ENCODE peak calls at places on chromosome 17, in ten cellular contexts. T is AG10803, H is suprapubic skin, Y is psoas muscle, A is SK-N-SH, F is prostate gland, P is heart left ventricle, R is thyroid gland, G is upper lobe of right lung, S is OCI-LY7. E is an unnamed sample.

GRCh38 chr17:58320570-58321323 is 7.8 kb downstream of the TSPOAP1 start:
- DNase-seq in A (no peak), Y (no peak), S (no peak), P (no peak), T (no peak), F (no peak), G (peak), H (no peak), R (no peak), E (no peak)

GRCh38 chr17:15952048-15952532 is 7.2 kb downstream of the ADORA2B start:
- DNase-seq in Y (no peak), R (no peak), A (no peak), S (no peak), H (no peak), F (no peak), T (no peak), G (no peak), P (no peak), E (no peak)

GRCh38 chr17:72125742-72126141 is 4.9 kb downstream of the SOX9 start:
- DNase-seq in F (no peak), H (no peak), P (no peak), G (no peak), S (no peak), Y (no peak), T (no peak), R (no peak), A (no peak), E (no peak)

GRCh38 chr17:37568350-37569053 is 40.7 kb downstream of the SYNRG start:
- DNase-seq in G (no peak), S (no peak), P (no peak), F (no peak), R (no peak), Y (no peak), H (no peak), A (no peak), T (peak), E (no peak)

GRCh38 chr17:6780001-6780400 is 4.0 kb downstream of the FBXO39 start:
- DNase-seq in R (no peak), P (no peak), S (no peak), Y (no peak), T (no peak), G (no peak), H (no peak), F (no peak), A (no peak), E (no peak)

GRCh38 chr17:39757931-39758873 is 20.5 kb downstream of the GRB7 start:
- DNase-seq in F (no peak), T (no peak), S (peak), G (no peak), A (no peak), H (no peak), Y (no peak), R (no peak), P (no peak), E (peak)

GRCh38 chr17:50263293-50264262 is 10.7 kb upstream of the TMEM92 start:
- DNase-seq in G (peak), S (no peak), T (no peak), F (no peak), A (peak), Y (peak), H (no peak), R (no peak), P (no peak), E (no peak)

GRCh38 chr17:33976816-33977215 is 278.3 kb upstream of the CCL2 start:
- DNase-seq in S (no peak), R (no peak), G (no peak), T (peak), P (no peak), Y (no peak), F (no peak), H (no peak), A (peak), E (no peak)

GRCh38 chr17:82351254-82351712 is 7.8 kb upstream of the TEX19 start:
- DNase-seq in G (no peak), A (no peak), T (no peak), F (no peak), R (no peak), P (no peak), H (no peak), Y (peak), S (peak), E (no peak)

GRCh38 chr17:15306406-15306970 is 34.9 kb downstream of the TEKT3 start:
- DNase-seq in P (no peak), A (no peak), S (no peak), R (no peak), Y (no peak), F (no peak), T (no peak), H (no peak), G (no peak), E (no peak)

GRCh38 chr17:35341465-35341992 is 31.9 kb downstream of the SLFN11 start:
- DNase-seq in G (no peak), T (no peak), A (no peak), R (no peak), F (no peak), Y (no peak), S (peak), P (no peak), H (no peak), E (no peak)

GRCh38 chr17:19288453-19288852 is 51.3 kb downstream of the EPN2 start:
- DNase-seq in T (no peak), H (no peak), G (no peak), Y (no peak), P (no peak), F (no peak), A (no peak), S (no peak), R (peak), E (no peak)

GRCh38 chr17:47959825-47960655 is 2.4 kb upstream of the PRR15L start:
- DNase-seq in F (no peak), P (no peak), R (no peak), Y (no peak), A (no peak), H (no peak), G (no peak), S (no peak), T (no peak), E (no peak)

GRCh38 chr17:35238817-35239216 is 4.1 kb upstream of the SLFN5 start:
- DNase-seq in P (no peak), F (no peak), G (no peak), Y (no peak), H (no peak), T (peak), R (no peak), A (no peak), S (no peak), E (no peak)

GRCh38 chr17:41329279-41329925 is 13.9 kb upstream of the KRTAP17-1 start:
- DNase-seq in F (peak), A (peak), G (peak), P (no peak), R (peak), H (no peak), T (peak), Y (no peak), S (peak), E (no peak)

GRCh38 chr17:17696871-17697633 is 15.8 kb downstream of the RAI1 start:
- DNase-seq in F (peak), P (no peak), T (no peak), H (no peak), Y (no peak), R (no peak), S (no peak), G (no peak), A (no peak), E (no peak)

GRCh38 chr17:61731330-61731729 is 132.0 kb downstream of the BRIP1 start:
- DNase-seq in T (peak), H (no peak), S (no peak), G (no peak), F (no peak), A (peak), Y (no peak), R (no peak), P (no peak), E (no peak)

GRCh38 chr17:68305132-68305531 is 13.8 kb downstream of the ARSG start:
- DNase-seq in F (no peak), T (no peak), P (no peak), H (no peak), G (no peak), Y (no peak), R (no peak), A (no peak), S (no peak), E (no peak)

GRCh38 chr17:72634621-72635020 is 457.9 kb downstream of the SLC39A11 start:
- DNase-seq in P (no peak), Y (no peak), R (no peak), S (no peak), F (peak), A (no peak), H (no peak), T (no peak), G (no peak), E (no peak)

GRCh38 chr17:17182601-17183136 is 23.5 kb downstream of the PLD6 start:
- DNase-seq in F (no peak), T (no peak), R (no peak), Y (no peak), S (no peak), H (no peak), A (no peak), G (no peak), P (no peak), E (no peak)

GRCh38 chr17:43845772-43846171 is 1.2 kb upstream of the CD300LG start:
- DNase-seq in T (no peak), H (no peak), P (no peak), S (no peak), A (no peak), G (no peak), Y (no peak), F (no peak), R (no peak), E (no peak)

DNA sequence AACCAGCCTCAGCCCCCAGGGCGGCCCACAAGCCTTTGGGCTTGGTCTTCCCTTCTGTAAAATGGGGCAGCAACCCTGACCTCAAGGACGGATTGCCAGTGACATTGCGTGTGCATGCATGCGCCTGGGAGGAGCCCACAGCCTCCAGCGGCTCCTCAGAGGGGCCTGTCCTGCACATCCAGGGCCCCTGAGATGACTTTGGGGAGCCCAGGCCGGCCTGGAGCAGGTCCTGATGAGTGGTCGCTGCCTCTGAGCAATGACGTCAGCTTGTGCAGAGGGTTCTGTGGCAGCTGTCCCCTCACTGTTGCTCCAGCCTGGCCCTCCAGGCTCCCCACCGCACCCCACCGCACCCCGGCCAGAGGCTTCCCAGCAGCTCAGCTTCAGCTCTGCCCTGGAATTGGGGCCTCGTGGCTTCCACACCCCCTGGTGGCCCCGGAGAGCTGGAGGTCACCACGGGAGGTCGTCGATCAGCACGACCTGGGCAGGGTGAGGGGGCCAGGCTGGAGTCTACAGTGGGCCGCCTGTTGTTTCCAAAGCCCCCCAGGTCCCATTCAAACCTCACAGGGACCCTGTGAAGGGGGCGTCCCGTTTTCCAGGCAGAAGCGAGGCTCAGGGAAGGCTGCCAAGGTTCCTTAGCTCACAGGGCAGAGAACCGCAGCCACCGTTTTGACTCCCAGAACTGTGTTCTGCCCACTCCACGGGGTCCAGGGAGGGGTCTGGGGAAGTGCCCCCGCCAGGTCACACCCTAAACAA is 341.8 kb downstream of the SEC14L1 start:
- DNase-seq in F (no peak), Y (no peak), T (no peak), G (no peak), A (no peak), H (no peak), R (no peak), S (no peak), P (no peak), E (no peak)
- H3K4me3 ChIP-seq in F (no peak), Y (no peak), T (no peak), G (no peak), A (no peak), H (no peak), R (no peak), S (no peak), P (no peak), E (no peak)

GRCh38 chr17:13114601-13115024 is 96.8 kb upstream of the ELAC2 start:
- DNase-seq in Y (no peak), A (peak), P (peak), G (no peak), F (no peak), R (no peak), S (peak), H (no peak), T (peak), E (no peak)
- TF ChIP-seq CTCF in Y (peak), A (peak), P (peak), G (peak), F (no peak), R (no peak), S (peak), H (peak), T (peak), E (no peak)

GRCh38 chr17:76492250-76492988 is 8.8 kb downstream of the RHBDF2 start:
- DNase-seq in P (no peak), Y (no peak), G (no peak), R (peak), T (no peak), A (no peak), S (peak), H (no peak), F (no peak), E (no peak)

GRCh38 chr17:76493505-76494167 is 7.6 kb downstream of the RHBDF2 start:
- DNase-seq in T (no peak), F (no peak), A (no peak), Y (no peak), G (no peak), H (no peak), R (no peak), P (no peak), S (peak), E (no peak)

GRCh38 chr17:76491271-76492184 is 9.7 kb downstream of the RHBDF2 start:
- DNase-seq in S (peak), P (peak), Y (no peak), G (no peak), F (no peak), T (no peak), R (no peak), A (no peak), H (no peak), E (no peak)

GRCh38 chr17:76495663-76496400 is 5.4 kb downstream of the RHBDF2 start:
- DNase-seq in P (no peak), G (no peak), Y (no peak), F (no peak), S (no peak), H (no peak), R (no peak), A (no peak), T (no peak), E (no peak)

GRCh38 chr17:76492989-76493501 is 8.2 kb downstream of the RHBDF2 start:
- DNase-seq in F (no peak), S (peak), H (no peak), Y (peak), P (peak), A (no peak), G (peak), R (peak), T (peak), E (no peak)
- H3K4me3 ChIP-seq in F (no peak), S (peak), H (peak), Y (no peak), P (no peak), A (no peak), G (peak), R (no peak), T (peak), E (peak)

GRCh38 chr17:46766493-46767491 is 51.7 kb downstream of the WNT3 start:
- DNase-seq in T (no peak), R (no peak), S (no peak), A (peak), P (no peak), G (no peak), Y (no peak), H (peak), F (no peak), E (no peak)

GRCh38 chr17:46770818-46771600 is 47.5 kb downstream of the WNT3 start:
- DNase-seq in P (peak), R (peak), G (peak), H (peak), Y (no peak), S (peak), F (no peak), A (peak), T (peak), E (no peak)

GRCh38 chr17:46769531-46770438 is 48.7 kb downstream of the WNT3 start:
- DNase-seq in A (peak), Y (no peak), S (no peak), F (no peak), R (no peak), T (peak), H (peak), G (no peak), P (no peak), E (no peak)

GRCh38 chr17:46770439-46770817 is 48.1 kb downstream of the WNT3 start:
- DNase-seq in T (no peak), G (no peak), A (peak), S (no peak), R (no peak), P (peak), H (peak), F (no peak), Y (no peak), E (no peak)

DNA sequence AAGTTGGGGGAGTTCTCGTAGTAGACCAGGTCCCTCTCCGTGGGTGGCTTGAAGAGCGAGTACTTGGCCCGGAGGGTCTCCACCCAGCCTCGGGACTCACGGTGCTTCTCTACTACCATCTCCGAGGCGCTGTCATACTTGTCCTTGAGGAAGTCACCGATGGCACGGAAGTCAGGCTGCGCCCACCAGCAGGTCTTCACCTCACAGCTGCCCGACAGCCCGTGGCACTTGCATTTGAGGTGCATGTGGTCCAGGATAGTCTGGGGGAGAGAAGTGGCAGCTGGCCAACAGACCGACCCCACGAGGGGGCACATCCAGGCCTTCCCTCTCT is 50.0 kb downstream of the WNT3 start:
- DNase-seq in T (no peak), S (no peak), R (no peak), F (no peak), A (peak), P (no peak), G (no peak), H (peak), Y (no peak), E (no peak)
- TF ChIP-seq CTCF in T (no peak), S (no peak), R (no peak), F (no peak), A (no peak), P (no peak), G (no peak), H (no peak), Y (no peak), E (no peak)

GRCh38 chr17:10061131-10061581 is 137.2 kb downstream of the GAS7 start:
- DNase-seq in F (no peak), Y (peak), P (peak), T (peak), H (peak), S (no peak), A (peak), G (no peak), R (no peak), E (no peak)

GRCh38 chr17:10060526-10060925 is 137.9 kb downstream of the GAS7 start:
- DNase-seq in Y (no peak), G (no peak), H (peak), F (no peak), S (no peak), P (no peak), R (no peak), A (no peak), T (no peak), E (no peak)

GRCh38 chr17:10058924-10059683 is 139.3 kb downstream of the GAS7 start:
- DNase-seq in F (no peak), R (no peak), H (peak), P (peak), T (no peak), A (no peak), Y (peak), G (peak), S (no peak), E (no peak)

GRCh38 chr17:10062757-10063385 is 135.5 kb downstream of the GAS7 start:
- DNase-seq in A (no peak), R (no peak), F (no peak), H (no peak), S (no peak), G (no peak), P (no peak), T (no peak), Y (no peak), E (no peak)

GRCh38 chr17:10059684-10060211 is 138.7 kb downstream of the GAS7 start:
- DNase-seq in F (no peak), R (no peak), Y (peak), S (no peak), P (peak), G (no peak), A (no peak), H (peak), T (peak), E (no peak)
- H3K4me3 ChIP-seq in F (no peak), R (no peak), Y (no peak), S (no peak), P (no peak), G (no peak), A (no peak), H (no peak), T (no peak), E (no peak)

DNA sequence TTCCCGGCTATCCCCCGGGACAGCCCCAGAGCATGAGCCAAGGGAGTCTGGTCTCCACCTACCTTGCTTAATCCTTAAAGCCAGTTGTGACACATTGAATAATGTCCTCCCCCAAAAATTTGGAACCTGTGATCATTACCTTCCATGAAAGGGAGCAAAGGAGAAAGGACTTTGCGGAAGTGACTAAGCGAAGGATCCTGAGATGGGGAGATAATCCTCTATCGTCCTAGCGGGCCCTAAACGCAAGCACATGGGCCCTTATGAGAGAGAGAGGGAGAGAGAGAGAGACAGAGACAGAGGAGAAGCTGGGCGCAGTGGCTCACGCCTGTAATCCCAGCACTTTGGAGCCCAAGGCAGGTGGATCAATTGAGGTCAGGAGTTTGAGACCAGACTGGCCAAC is 9.5 kb downstream of the SPPL2C start:
- DNase-seq in R (no peak), T (no peak), G (no peak), P (no peak), F (no peak), H (no peak), A (no peak), Y (no peak), S (no peak), E (no peak)
- TF ChIP-seq CTCF in R (no peak), T (no peak), G (no peak), P (no peak), F (no peak), H (no peak), A (no peak), Y (no peak), S (no peak), E (no peak)

GRCh38 chr17:79340771-79341528 is 266.3 kb downstream of the ENGASE start:
- DNase-seq in Y (peak), T (no peak), P (no peak), R (no peak), H (no peak), A (no peak), F (no peak), G (no peak), S (peak), E (no peak)
- H3K4me3 ChIP-seq in Y (no peak), T (no peak), P (no peak), R (no peak), H (no peak), A (no peak), F (no peak), G (no peak), S (peak), E (no peak)

GRCh38 chr17:73749906-73750305 is 105.7 kb upstream of the SDK2 start:
- DNase-seq in R (no peak), F (no peak), T (no peak), Y (no peak), P (no peak), S (no peak), G (no peak), H (no peak), A (no peak), E (no peak)

GRCh38 chr17:73750975-73751374 is 106.7 kb upstream of the SDK2 start:
- DNase-seq in P (no peak), S (no peak), T (no peak), Y (no peak), A (peak), R (no peak), H (no peak), G (no peak), F (no peak), E (no peak)

GRCh38 chr17:73754886-73755285 is 110.6 kb upstream of the SDK2 start:
- DNase-seq in R (no peak), S (no peak), H (no peak), P (no peak), T (no peak), G (no peak), A (no peak), Y (no peak), F (no peak), E (no peak)

GRCh38 chr17:73757324-73757942 is 113.2 kb upstream of the SDK2 start:
- DNase-seq in G (no peak), P (no peak), T (no peak), A (no peak), Y (no peak), H (no peak), R (no peak), S (no peak), F (no peak), E (no peak)

GRCh38 chr17:73753751-73754496 is 109.7 kb upstream of the SDK2 start:
- DNase-seq in A (no peak), G (no peak), Y (no peak), F (no peak), P (no peak), T (no peak), S (no peak), R (no peak), H (no peak), E (no peak)
- TF ChIP-seq CTCF in A (no peak), G (no peak), Y (no peak), F (no peak), P (no peak), T (no peak), S (no peak), R (no peak), H (no peak), E (no peak)